ENCODE peak calls at places on chromosomes 11 and 22, in seven cellular contexts. One of them, this sample, is unnamed. For H3K36me3, the result is how much of the 10 kb centered on the place peaks cover.

GRCh38 chr22:40270748-40271373 is 75.4 kb upstream of the ADSL start:
- DNase-seq in right lobe of liver: no peak
- DNase-seq in uterus: no peak
- DNase-seq in K562: no peak
- DNase-seq in HCT116: no peak
- DNase-seq in stomach: no peak
- DNase-seq in ovary: no peak
- DNase-seq in this sample: no peak

GRCh38 chr11:19380375-19380774 is 139.6 kb upstream of the E2F8 start:
- DNase-seq in right lobe of liver: no peak
- DNase-seq in ovary: no peak
- DNase-seq in K562: no peak
- DNase-seq in HCT116: peak
- DNase-seq in uterus: no peak
- DNase-seq in stomach: no peak
- DNase-seq in this sample: peak

GRCh38 chr22:19872779-19873137 is 18.1 kb upstream of the GNB1L start:
- DNase-seq in ovary: peak
- DNase-seq in right lobe of liver: peak
- DNase-seq in stomach: peak
- DNase-seq in HCT116: no peak
- DNase-seq in uterus: peak
- DNase-seq in K562: no peak
- DNase-seq in this sample: peak

GRCh38 chr22:49838771-49839717 is 11.4 kb upstream of the BRD1 start:
- DNase-seq in uterus: no peak
- DNase-seq in right lobe of liver: no peak
- DNase-seq in ovary: no peak
- DNase-seq in stomach: no peak
- DNase-seq in K562: no peak
- DNase-seq in HCT116: no peak
- DNase-seq in this sample: no peak

GRCh38 chr11:120467627-120468026 is 43.9 kb upstream of the GRIK4 start:
- DNase-seq in right lobe of liver: no peak
- DNase-seq in uterus: no peak
- DNase-seq in K562: no peak
- DNase-seq in HCT116: no peak
- DNase-seq in ovary: no peak
- DNase-seq in stomach: no peak
- DNase-seq in this sample: no peak

GRCh38 chr22:23236440-23237139 is 56.3 kb downstream of the BCR start:
- DNase-seq in HCT116: no peak
- DNase-seq in K562: no peak
- DNase-seq in uterus: no peak
- DNase-seq in ovary: no peak
- DNase-seq in right lobe of liver: no peak
- DNase-seq in stomach: no peak
- DNase-seq in this sample: no peak

GRCh38 chr22:19576460-19577421 is 52.5 kb upstream of the CLDN5 start:
- DNase-seq in K562: peak
- DNase-seq in right lobe of liver: no peak
- DNase-seq in uterus: no peak
- DNase-seq in ovary: no peak
- DNase-seq in HCT116: no peak
- DNase-seq in stomach: no peak
- DNase-seq in this sample: no peak

GRCh38 chr11:124669193-124669592 is 4.3 kb downstream of the SIAE start:
- DNase-seq in HCT116: peak
- DNase-seq in K562: peak
- DNase-seq in ovary: peak
- DNase-seq in uterus: peak
- DNase-seq in stomach: peak
- DNase-seq in right lobe of liver: peak
- DNase-seq in this sample: peak

GRCh38 chr11:119155733-119156492 is 7.1 kb downstream of the ABCG4 start:
- DNase-seq in ovary: no peak
- DNase-seq in HCT116: peak
- DNase-seq in stomach: no peak
- DNase-seq in uterus: no peak
- DNase-seq in K562: peak
- DNase-seq in right lobe of liver: no peak
- DNase-seq in this sample: no peak

GRCh38 chr11:34519595-34520235 is 6.1 kb upstream of the ELF5 start:
- DNase-seq in uterus: no peak
- DNase-seq in right lobe of liver: no peak
- DNase-seq in ovary: no peak
- DNase-seq in HCT116: no peak
- DNase-seq in K562: no peak
- DNase-seq in stomach: no peak
- DNase-seq in this sample: no peak

GRCh38 chr11:9150501-9150900 is 59.1 kb upstream of the SCUBE2 start:
- DNase-seq in uterus: no peak
- DNase-seq in ovary: no peak
- DNase-seq in HCT116: no peak
- DNase-seq in right lobe of liver: no peak
- DNase-seq in K562: no peak
- DNase-seq in stomach: no peak
- DNase-seq in this sample: no peak

GRCh38 chr11:9148727-9149126 is 57.3 kb upstream of the SCUBE2 start:
- DNase-seq in K562: no peak
- DNase-seq in stomach: no peak
- DNase-seq in right lobe of liver: no peak
- DNase-seq in HCT116: no peak
- DNase-seq in ovary: no peak
- DNase-seq in uterus: no peak
- DNase-seq in this sample: no peak

GRCh38 chr11:9153651-9154050 is 62.3 kb upstream of the SCUBE2 start:
- DNase-seq in ovary: no peak
- DNase-seq in right lobe of liver: no peak
- DNase-seq in HCT116: no peak
- DNase-seq in stomach: no peak
- DNase-seq in K562: no peak
- DNase-seq in uterus: no peak
- DNase-seq in this sample: no peak

GRCh38 chr11:9151631-9152030 is 60.2 kb upstream of the SCUBE2 start:
- DNase-seq in stomach: no peak
- DNase-seq in right lobe of liver: no peak
- DNase-seq in uterus: no peak
- DNase-seq in HCT116: no peak
- DNase-seq in ovary: no peak
- DNase-seq in K562: no peak
- DNase-seq in this sample: no peak

GRCh38 chr11:9150944-9151343 is 59.5 kb upstream of the SCUBE2 start:
- DNase-seq in stomach: no peak
- DNase-seq in K562: no peak
- DNase-seq in right lobe of liver: no peak
- DNase-seq in HCT116: no peak
- DNase-seq in ovary: no peak
- DNase-seq in uterus: no peak
- DNase-seq in this sample: no peak
- H3K36me3 ChIP-seq in stomach: under half
- H3K36me3 ChIP-seq in K562: half or more
- H3K36me3 ChIP-seq in right lobe of liver: under half
- H3K36me3 ChIP-seq in HCT116: under half
- H3K36me3 ChIP-seq in ovary: under half
- H3K36me3 ChIP-seq in uterus: under half
- H3K36me3 ChIP-seq in this sample: half or more

DNA sequence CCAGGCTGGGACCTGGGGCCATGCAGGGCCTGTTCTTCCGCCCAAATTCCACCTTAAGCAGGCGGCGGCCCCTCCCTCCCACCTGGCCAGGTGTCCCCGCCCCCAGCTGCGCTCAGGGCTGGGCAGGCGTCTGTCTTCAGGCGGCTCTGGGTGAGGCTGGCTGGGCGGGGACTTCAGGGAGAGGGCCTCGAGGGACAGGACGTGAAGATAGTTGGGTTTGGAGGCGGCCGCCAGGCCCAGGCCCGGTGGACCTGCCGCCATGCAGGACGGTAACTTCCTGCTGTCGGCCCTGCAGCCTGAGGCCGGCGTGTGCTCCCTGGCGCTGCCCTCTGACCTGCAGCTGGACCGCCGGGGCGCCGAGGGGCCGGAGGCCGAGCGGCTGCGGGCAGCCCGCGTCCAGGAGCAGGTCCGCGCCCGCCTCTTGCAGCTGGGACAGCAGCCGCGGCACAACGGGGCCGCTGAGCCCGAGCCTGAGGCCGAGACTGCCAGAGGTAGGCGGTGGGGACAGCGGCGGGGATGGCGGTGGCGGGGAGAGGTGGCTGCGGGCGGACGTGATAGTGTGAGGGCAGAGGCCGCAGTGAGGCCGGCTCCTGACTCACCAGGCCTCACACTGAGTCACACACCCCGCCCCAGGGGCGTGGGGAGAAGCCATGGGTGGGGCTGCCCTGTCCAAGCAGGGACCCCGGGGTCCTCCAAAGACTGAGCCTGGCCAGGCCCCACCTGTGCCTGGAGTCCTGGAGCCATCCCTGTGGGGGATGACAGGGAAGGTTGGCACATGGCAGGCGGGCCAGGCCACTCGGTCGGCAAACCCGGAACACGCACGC is at the start of gene PKP3:
- DNase-seq in stomach: peak
- DNase-seq in K562: peak
- DNase-seq in HCT116: peak
- DNase-seq in ovary: no peak
- DNase-seq in right lobe of liver: no peak
- DNase-seq in uterus: no peak
- DNase-seq in this sample: no peak
- H3K27ac ChIP-seq in stomach: peak
- H3K27ac ChIP-seq in K562: peak
- H3K27ac ChIP-seq in HCT116: peak
- H3K27ac ChIP-seq in ovary: no peak
- H3K27ac ChIP-seq in right lobe of liver: no peak
- H3K27ac ChIP-seq in uterus: no peak
- H3K27ac ChIP-seq in this sample: no peak

GRCh38 chr22:36331306-36331911 is 56.4 kb downstream of the MYH9 start:
- DNase-seq in right lobe of liver: peak
- DNase-seq in ovary: peak
- DNase-seq in K562: peak
- DNase-seq in HCT116: peak
- DNase-seq in stomach: peak
- DNase-seq in uterus: peak
- DNase-seq in this sample: peak
- TF ChIP-seq POLR2A in right lobe of liver: no peak
- TF ChIP-seq POLR2A in ovary: no peak
- TF ChIP-seq POLR2A in K562: no peak
- TF ChIP-seq POLR2A in HCT116: no peak
- TF ChIP-seq POLR2A in stomach: no peak
- TF ChIP-seq POLR2A in uterus: peak
- TF ChIP-seq POLR2A in this sample: peak

GRCh38 chr11:72045849-72046248 is 34.5 kb downstream of the NUMA1 start:
- DNase-seq in stomach: no peak
- DNase-seq in ovary: peak
- DNase-seq in uterus: no peak
- DNase-seq in K562: no peak
- DNase-seq in right lobe of liver: peak
- DNase-seq in HCT116: no peak
- DNase-seq in this sample: no peak

DNA sequence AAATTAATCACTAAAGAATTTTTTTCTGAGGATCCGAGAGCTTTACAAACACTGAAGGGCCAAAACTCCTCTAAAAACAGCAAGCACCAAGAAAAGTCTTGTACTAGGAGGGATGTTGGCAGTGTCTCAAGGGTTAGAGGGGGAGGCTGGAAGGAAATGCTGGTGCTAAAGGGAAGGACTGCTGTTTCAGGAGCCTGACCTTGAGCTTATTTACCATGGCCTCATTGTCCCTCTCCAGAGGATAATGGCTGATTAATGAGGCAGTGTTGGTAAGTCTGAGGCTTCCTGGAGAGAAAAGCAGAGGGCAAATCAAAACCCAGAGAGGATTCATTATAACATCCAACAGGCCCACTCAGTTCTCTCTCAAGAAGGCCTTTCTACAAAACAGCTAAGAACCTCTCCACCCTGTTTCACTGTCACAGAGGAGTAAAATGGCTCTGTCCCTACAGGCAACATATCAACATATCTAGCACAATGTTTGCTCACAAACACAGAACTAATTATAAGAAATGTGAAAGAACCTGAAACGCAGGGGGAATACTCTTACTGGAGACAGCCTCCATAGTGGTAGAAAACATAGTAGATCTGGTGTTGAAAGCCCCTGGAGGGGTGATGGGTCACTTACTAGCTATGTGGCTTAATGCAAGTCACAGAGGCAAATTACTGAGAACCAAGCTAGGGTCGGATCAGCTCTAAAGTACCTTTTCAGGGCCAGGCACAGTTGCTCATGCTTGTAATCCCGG is 31.5 kb downstream of the NUMA1 start:
- DNase-seq in uterus: no peak
- DNase-seq in K562: no peak
- DNase-seq in right lobe of liver: peak
- DNase-seq in ovary: peak
- DNase-seq in stomach: no peak
- DNase-seq in HCT116: no peak
- DNase-seq in this sample: no peak
- H3K36me3 ChIP-seq in uterus: under half
- H3K36me3 ChIP-seq in K562: under half
- H3K36me3 ChIP-seq in right lobe of liver: under half
- H3K36me3 ChIP-seq in ovary: under half
- H3K36me3 ChIP-seq in stomach: under half
- H3K36me3 ChIP-seq in HCT116: under half
- H3K36me3 ChIP-seq in this sample: under half

GRCh38 chr11:729492-730074 is 17.7 kb upstream of the TALDO1 start:
- DNase-seq in K562: no peak
- DNase-seq in stomach: no peak
- DNase-seq in ovary: no peak
- DNase-seq in uterus: no peak
- DNase-seq in right lobe of liver: peak
- DNase-seq in HCT116: no peak
- DNase-seq in this sample: no peak

GRCh38 chr11:726278-726915 is 20.4 kb downstream of the EPS8L2 start:
- DNase-seq in stomach: peak
- DNase-seq in ovary: peak
- DNase-seq in HCT116: no peak
- DNase-seq in uterus: peak
- DNase-seq in right lobe of liver: peak
- DNase-seq in K562: peak
- DNase-seq in this sample: no peak

GRCh38 chr11:727281-727701 is 20.0 kb upstream of the TALDO1 start:
- DNase-seq in K562: no peak
- DNase-seq in right lobe of liver: peak
- DNase-seq in uterus: no peak
- DNase-seq in HCT116: no peak
- DNase-seq in ovary: peak
- DNase-seq in stomach: no peak
- DNase-seq in this sample: no peak

GRCh38 chr11:728901-729491 is 18.3 kb upstream of the TALDO1 start:
- DNase-seq in uterus: no peak
- DNase-seq in stomach: no peak
- DNase-seq in HCT116: no peak
- DNase-seq in ovary: peak
- DNase-seq in right lobe of liver: peak
- DNase-seq in K562: no peak
- DNase-seq in this sample: no peak

GRCh38 chr11:727859-728748 is 19.2 kb upstream of the TALDO1 start:
- DNase-seq in stomach: peak
- DNase-seq in uterus: peak
- DNase-seq in HCT116: peak
- DNase-seq in right lobe of liver: peak
- DNase-seq in ovary: peak
- DNase-seq in K562: peak
- DNase-seq in this sample: peak
- H3K27ac ChIP-seq in stomach: peak
- H3K27ac ChIP-seq in uterus: peak
- H3K27ac ChIP-seq in HCT116: peak
- H3K27ac ChIP-seq in right lobe of liver: no peak
- H3K27ac ChIP-seq in ovary: peak
- H3K27ac ChIP-seq in K562: peak
- H3K27ac ChIP-seq in this sample: peak

GRCh38 chr11:61792310-61793083 is at the start of the genes FEN1 and TMEM258:
- DNase-seq in ovary: peak
- DNase-seq in uterus: peak
- DNase-seq in stomach: peak
- DNase-seq in right lobe of liver: peak
- DNase-seq in K562: peak
- DNase-seq in HCT116: peak
- DNase-seq in this sample: peak
- TF ChIP-seq POLR2A in ovary: peak
- TF ChIP-seq POLR2A in uterus: no peak
- TF ChIP-seq POLR2A in stomach: no peak
- TF ChIP-seq POLR2A in right lobe of liver: peak
- TF ChIP-seq POLR2A in K562: peak
- TF ChIP-seq POLR2A in HCT116: peak
- TF ChIP-seq POLR2A in this sample: peak

This sample was measured in gastrocnemius medialis.